ENCODE peak calls at places on chromosomes 16 and 17, in nine cellular contexts. One of them, this sample, is unnamed.
A peak's percentile ranks its signal among the peaks of the same experiment; 100 is the strongest.

GRCh38 chr16:81505011-81505660 is 60.5 kb downstream of the CMIP start:
- DNase-seq in stomach: no peak
- DNase-seq in GM06990: peak; percentile 57
- DNase-seq in BE2C: peak; percentile 39
- DNase-seq in cardiac muscle cell: no peak
- DNase-seq in bronchial epithelial cell: peak; percentile 87
- DNase-seq in ascending aorta: no peak
- DNase-seq in adrenal gland: no peak
- DNase-seq in heart left ventricle: no peak
- DNase-seq in this sample: no peak

GRCh38 chr17:7260601-7261376 is 1.5 kb downstream of the CLDN7 start:
- DNase-seq in BE2C: peak; percentile 22
- DNase-seq in GM06990: no peak
- DNase-seq in stomach: peak; percentile 47
- DNase-seq in bronchial epithelial cell: peak; percentile 30
- DNase-seq in heart left ventricle: no peak
- DNase-seq in ascending aorta: no peak
- DNase-seq in cardiac muscle cell: peak; percentile 53
- DNase-seq in adrenal gland: peak; percentile 62
- DNase-seq in this sample: peak; percentile 93

GRCh38 chr17:2239882-2240430 is 63.6 kb downstream of the SMG6 start:
- DNase-seq in adrenal gland: peak; percentile 83
- DNase-seq in stomach: peak; percentile 33
- DNase-seq in bronchial epithelial cell: peak; percentile 90
- DNase-seq in ascending aorta: peak; percentile 80
- DNase-seq in heart left ventricle: peak; percentile 31
- DNase-seq in cardiac muscle cell: no peak
- DNase-seq in GM06990: peak; percentile 78
- DNase-seq in BE2C: no peak
- DNase-seq in this sample: no peak

GRCh38 chr16:62477796-62478195 is 441.6 kb upstream of the CDH8 start:
- DNase-seq in stomach: no peak
- DNase-seq in ascending aorta: no peak
- DNase-seq in heart left ventricle: no peak
- DNase-seq in BE2C: no peak
- DNase-seq in cardiac muscle cell: no peak
- DNase-seq in GM06990: no peak
- DNase-seq in adrenal gland: no peak
- DNase-seq in bronchial epithelial cell: no peak
- DNase-seq in this sample: no peak

GRCh38 chr17:73824321-73824720 is 180.1 kb upstream of the SDK2 start:
- DNase-seq in stomach: no peak
- DNase-seq in adrenal gland: no peak
- DNase-seq in BE2C: no peak
- DNase-seq in ascending aorta: no peak
- DNase-seq in heart left ventricle: no peak
- DNase-seq in bronchial epithelial cell: no peak
- DNase-seq in cardiac muscle cell: no peak
- DNase-seq in GM06990: no peak
- DNase-seq in this sample: no peak

GRCh38 chr16:3009568-3010390 is 2.9 kb upstream of the CLDN9 start:
- DNase-seq in bronchial epithelial cell: peak; percentile 79
- DNase-seq in heart left ventricle: no peak
- DNase-seq in GM06990: no peak
- DNase-seq in ascending aorta: no peak
- DNase-seq in BE2C: no peak
- DNase-seq in stomach: peak; percentile 80
- DNase-seq in adrenal gland: no peak
- DNase-seq in cardiac muscle cell: peak; percentile 88
- DNase-seq in this sample: peak; percentile 90

GRCh38 chr17:72463287-72464102 is 342.7 kb downstream of the SOX9 start:
- DNase-seq in cardiac muscle cell: no peak
- DNase-seq in heart left ventricle: no peak
- DNase-seq in ascending aorta: no peak
- DNase-seq in stomach: peak; percentile 59
- DNase-seq in bronchial epithelial cell: no peak
- DNase-seq in adrenal gland: no peak
- DNase-seq in BE2C: no peak
- DNase-seq in GM06990: peak; percentile 25
- DNase-seq in this sample: no peak

GRCh38 chr17:78903101-78903779 is at the start of gene CEP295NL:
- DNase-seq in cardiac muscle cell: peak; percentile 48
- DNase-seq in GM06990: no peak
- DNase-seq in stomach: no peak
- DNase-seq in bronchial epithelial cell: no peak
- DNase-seq in BE2C: peak; percentile 34
- DNase-seq in adrenal gland: peak; percentile 88
- DNase-seq in ascending aorta: no peak
- DNase-seq in heart left ventricle: no peak
- DNase-seq in this sample: no peak

GRCh38 chr17:57948555-57949420 is 6.4 kb downstream of the CUEDC1 start:
- DNase-seq in GM06990: no peak
- DNase-seq in BE2C: no peak
- DNase-seq in ascending aorta: no peak
- DNase-seq in heart left ventricle: no peak
- DNase-seq in cardiac muscle cell: no peak
- DNase-seq in adrenal gland: peak; percentile 66
- DNase-seq in stomach: no peak
- DNase-seq in bronchial epithelial cell: peak; percentile 99
- DNase-seq in this sample: no peak

GRCh38 chr16:56013962-56014552 is 138.9 kb upstream of the CES5A start:
- DNase-seq in bronchial epithelial cell: peak; percentile 27
- DNase-seq in cardiac muscle cell: peak; percentile 90
- DNase-seq in BE2C: no peak
- DNase-seq in stomach: no peak
- DNase-seq in GM06990: no peak
- DNase-seq in heart left ventricle: peak; percentile 57
- DNase-seq in adrenal gland: no peak
- DNase-seq in ascending aorta: no peak
- DNase-seq in this sample: peak; percentile 79

GRCh38 chr17:43193251-43193650 is 18.4 kb upstream of the TMEM106A start:
- DNase-seq in cardiac muscle cell: no peak
- DNase-seq in bronchial epithelial cell: no peak
- DNase-seq in heart left ventricle: no peak
- DNase-seq in GM06990: no peak
- DNase-seq in stomach: no peak
- DNase-seq in ascending aorta: no peak
- DNase-seq in BE2C: no peak
- DNase-seq in adrenal gland: peak; percentile 51
- DNase-seq in this sample: no peak

GRCh38 chr17:45052052-45052772 is 780 bp upstream of the DCAKD start:
- DNase-seq in adrenal gland: no peak
- DNase-seq in ascending aorta: peak; percentile 71
- DNase-seq in cardiac muscle cell: peak; percentile 37
- DNase-seq in heart left ventricle: peak; percentile 38
- DNase-seq in BE2C: peak; percentile 65
- DNase-seq in bronchial epithelial cell: peak; percentile 73
- DNase-seq in stomach: peak; percentile 53
- DNase-seq in GM06990: peak; percentile 67
- DNase-seq in this sample: no peak

GRCh38 chr16:14309001-14309886 is 238.1 kb downstream of the MRTFB start:
- DNase-seq in heart left ventricle: no peak
- DNase-seq in GM06990: peak; percentile 65
- DNase-seq in adrenal gland: no peak
- DNase-seq in cardiac muscle cell: no peak
- DNase-seq in bronchial epithelial cell: peak; percentile 82
- DNase-seq in stomach: peak; percentile 42
- DNase-seq in BE2C: peak; percentile 49
- DNase-seq in ascending aorta: no peak
- DNase-seq in this sample: no peak

GRCh38 chr17:61635913-61636432 is 45.0 kb upstream of the NACA2 start:
- DNase-seq in GM06990: peak; percentile 9
- DNase-seq in cardiac muscle cell: peak; percentile 39
- DNase-seq in bronchial epithelial cell: peak; percentile 49
- DNase-seq in adrenal gland: peak; percentile 68
- DNase-seq in ascending aorta: no peak
- DNase-seq in heart left ventricle: no peak
- DNase-seq in BE2C: peak; percentile 69
- DNase-seq in stomach: peak; percentile 50
- DNase-seq in this sample: no peak

GRCh38 chr17:11627301-11627700 is 29.0 kb downstream of the DNAH9 start:
- DNase-seq in adrenal gland: no peak
- DNase-seq in stomach: no peak
- DNase-seq in BE2C: no peak
- DNase-seq in heart left ventricle: no peak
- DNase-seq in cardiac muscle cell: no peak
- DNase-seq in ascending aorta: no peak
- DNase-seq in bronchial epithelial cell: no peak
- DNase-seq in GM06990: no peak
- DNase-seq in this sample: no peak

GRCh38 chr17:7351665-7352558 is at the start of gene KCTD11:
- DNase-seq in heart left ventricle: peak; percentile 93
- DNase-seq in ascending aorta: peak; percentile 97
- DNase-seq in adrenal gland: peak; percentile 94
- DNase-seq in stomach: peak; percentile 97
- DNase-seq in BE2C: peak; percentile 58
- DNase-seq in GM06990: peak; percentile 87
- DNase-seq in cardiac muscle cell: peak; percentile 94
- DNase-seq in bronchial epithelial cell: peak; percentile 91
- DNase-seq in this sample: peak; percentile 97

GRCh38 chr17:60231691-60232090 is 81.9 kb downstream of the CA4 start:
- DNase-seq in heart left ventricle: no peak
- DNase-seq in bronchial epithelial cell: peak; percentile 38
- DNase-seq in GM06990: no peak
- DNase-seq in BE2C: no peak
- DNase-seq in stomach: no peak
- DNase-seq in adrenal gland: no peak
- DNase-seq in ascending aorta: no peak
- DNase-seq in cardiac muscle cell: no peak
- DNase-seq in this sample: no peak

GRCh38 chr17:17280613-17281549 is at the start of gene COPS3:
- DNase-seq in ascending aorta: peak; percentile 99
- DNase-seq in GM06990: peak; percentile 94
- DNase-seq in heart left ventricle: peak; percentile 99
- DNase-seq in stomach: peak; percentile 99
- DNase-seq in bronchial epithelial cell: peak; percentile 93
- DNase-seq in cardiac muscle cell: peak; percentile 99
- DNase-seq in BE2C: peak; percentile 94
- DNase-seq in adrenal gland: peak; percentile 99
- DNase-seq in this sample: peak; percentile 99

GRCh38 chr17:17269926-17270773 is 10.9 kb downstream of the COPS3 start:
- DNase-seq in ascending aorta: no peak
- DNase-seq in bronchial epithelial cell: peak; percentile 12
- DNase-seq in heart left ventricle: no peak
- DNase-seq in adrenal gland: peak; percentile 45
- DNase-seq in BE2C: peak; percentile 12
- DNase-seq in cardiac muscle cell: no peak
- DNase-seq in stomach: no peak
- DNase-seq in GM06990: no peak
- DNase-seq in this sample: no peak

DNA sequence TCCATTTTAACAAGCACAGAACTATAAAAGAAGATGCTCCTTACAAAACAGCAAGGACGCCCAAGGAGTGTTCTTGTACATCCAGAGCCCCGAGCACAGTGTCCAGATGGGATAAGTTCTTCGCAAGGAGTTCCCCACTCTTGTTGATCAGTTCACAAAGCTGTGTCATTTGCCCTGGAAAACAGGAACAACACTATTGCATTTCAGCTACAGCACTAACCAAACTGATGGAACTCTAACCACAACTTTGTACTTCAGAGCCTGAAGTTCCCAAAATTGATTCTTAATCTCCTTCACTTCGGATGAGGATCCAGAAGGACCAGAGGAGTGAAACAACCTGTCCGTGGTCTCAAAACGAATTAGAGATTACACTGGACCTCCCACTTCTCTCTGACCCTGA is 5.1 kb downstream of the COPS3 start:
- DNase-seq in cardiac muscle cell: no peak
- DNase-seq in BE2C: no peak
- DNase-seq in heart left ventricle: no peak
- DNase-seq in GM06990: no peak
- DNase-seq in stomach: no peak
- DNase-seq in ascending aorta: no peak
- DNase-seq in bronchial epithelial cell: no peak
- DNase-seq in adrenal gland: no peak
- DNase-seq in this sample: no peak
- H3K36me3 ChIP-seq in cardiac muscle cell: peaks cover 23% of the 10 kb centered on the region
- H3K36me3 ChIP-seq in BE2C: peaks cover 10% of the 10 kb centered on the region
- H3K36me3 ChIP-seq in heart left ventricle: no peaks in the 10 kb centered on the region
- H3K36me3 ChIP-seq in GM06990: peaks cover 10% of the 10 kb centered on the region
- H3K36me3 ChIP-seq in stomach: peaks cover 47% of the 10 kb centered on the region
- H3K36me3 ChIP-seq in ascending aorta: peaks cover 34% of the 10 kb centered on the region
- H3K36me3 ChIP-seq in bronchial epithelial cell: peaks cover 8% of the 10 kb centered on the region
- H3K36me3 ChIP-seq in adrenal gland: no peaks in the 10 kb centered on the region
- H3K36me3 ChIP-seq in this sample: peaks cover 45% of the 10 kb centered on the region

DNA sequence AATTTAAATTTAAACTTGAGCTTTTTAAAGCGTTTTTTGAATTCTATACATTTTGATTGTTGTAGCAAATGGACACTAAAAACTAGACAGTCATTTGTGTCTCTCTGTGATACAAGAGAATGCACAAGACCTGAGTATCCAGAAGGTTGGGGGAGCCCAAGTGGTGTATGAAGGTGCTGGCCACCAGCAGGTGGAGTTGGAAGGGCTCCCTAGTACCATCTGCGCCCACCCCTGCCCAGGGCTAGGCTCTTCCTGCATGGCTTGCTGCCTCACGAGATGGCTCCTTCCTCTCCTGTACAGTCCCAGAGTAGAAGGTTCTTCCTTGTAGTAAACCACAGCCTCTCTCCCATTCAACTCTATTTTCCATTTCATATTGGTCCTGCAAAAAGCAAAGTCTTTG is 17.0 kb downstream of the GID4 start:
- DNase-seq in cardiac muscle cell: no peak
- DNase-seq in adrenal gland: no peak
- DNase-seq in heart left ventricle: no peak
- DNase-seq in ascending aorta: no peak
- DNase-seq in stomach: no peak
- DNase-seq in GM06990: no peak
- DNase-seq in BE2C: no peak
- DNase-seq in bronchial epithelial cell: no peak
- DNase-seq in this sample: no peak
- TF ChIP-seq CTCF in cardiac muscle cell: no peak
- TF ChIP-seq CTCF in adrenal gland: no peak
- TF ChIP-seq CTCF in heart left ventricle: no peak
- TF ChIP-seq CTCF in ascending aorta: no peak
- TF ChIP-seq CTCF in stomach: no peak
- TF ChIP-seq CTCF in GM06990: no peak
- TF ChIP-seq CTCF in BE2C: no peak
- TF ChIP-seq CTCF in bronchial epithelial cell: no peak
- TF ChIP-seq CTCF in this sample: no peak

GRCh38 chr16:84214451-84215066 is 23.6 kb downstream of the ADAD2 start:
- DNase-seq in ascending aorta: no peak
- DNase-seq in BE2C: no peak
- DNase-seq in GM06990: no peak
- DNase-seq in heart left ventricle: no peak
- DNase-seq in bronchial epithelial cell: no peak
- DNase-seq in adrenal gland: no peak
- DNase-seq in cardiac muscle cell: peak; percentile 15
- DNase-seq in stomach: no peak
- DNase-seq in this sample: no peak
- H3K36me3 ChIP-seq in ascending aorta: no peaks in the 10 kb centered on the region
- H3K36me3 ChIP-seq in BE2C: no peaks in the 10 kb centered on the region
- H3K36me3 ChIP-seq in GM06990: no peaks in the 10 kb centered on the region
- H3K36me3 ChIP-seq in heart left ventricle: no peaks in the 10 kb centered on the region
- H3K36me3 ChIP-seq in bronchial epithelial cell: no peaks in the 10 kb centered on the region
- H3K36me3 ChIP-seq in adrenal gland: no peaks in the 10 kb centered on the region
- H3K36me3 ChIP-seq in cardiac muscle cell: no peaks in the 10 kb centered on the region
- H3K36me3 ChIP-seq in stomach: no peaks in the 10 kb centered on the region
- H3K36me3 ChIP-seq in this sample: no peaks in the 10 kb centered on the region

DNA sequence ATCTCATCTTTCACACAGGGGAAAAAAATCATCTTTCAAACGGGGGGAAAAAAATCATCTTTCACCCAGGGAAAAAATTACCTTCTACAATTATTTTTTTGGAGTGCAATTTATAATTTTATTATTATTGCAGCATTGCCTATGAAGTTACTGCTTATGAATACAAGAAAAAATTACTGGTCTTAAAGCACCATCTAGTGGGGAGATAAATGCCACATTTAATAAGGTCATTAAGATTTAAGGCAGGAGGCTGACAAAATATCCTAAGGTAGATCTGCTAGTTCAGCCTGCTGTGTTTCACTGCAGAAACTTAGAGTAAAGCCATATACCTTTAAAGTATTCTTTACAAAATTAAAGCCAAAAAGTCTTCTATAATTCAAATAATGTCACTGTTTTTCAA is 13.7 kb downstream of the SHCBP1 start:
- DNase-seq in GM06990: no peak
- DNase-seq in ascending aorta: no peak
- DNase-seq in bronchial epithelial cell: peak; percentile 59
- DNase-seq in stomach: no peak
- DNase-seq in heart left ventricle: no peak
- DNase-seq in BE2C: no peak
- DNase-seq in adrenal gland: no peak
- DNase-seq in cardiac muscle cell: peak; percentile 42
- DNase-seq in this sample: no peak
- TF ChIP-seq CTCF in GM06990: peak; percentile 30
- TF ChIP-seq CTCF in ascending aorta: no peak
- TF ChIP-seq CTCF in bronchial epithelial cell: peak; percentile 17
- TF ChIP-seq CTCF in stomach: peak; percentile 23
- TF ChIP-seq CTCF in heart left ventricle: peak; percentile 57
- TF ChIP-seq CTCF in BE2C: peak; percentile 39
- TF ChIP-seq CTCF in adrenal gland: peak; percentile 59
- TF ChIP-seq CTCF in cardiac muscle cell: peak; percentile 43
- TF ChIP-seq CTCF in this sample: peak; percentile 51

This sample was measured in upper lobe of right lung.